ENCODE peak calls at places on chromosomes 3 and 15, in four cellular contexts. J is ovary; K is cardiac muscle cell; H is CD8-positive, alpha-beta T cell. Z is an unnamed sample. For H3K4me1 and H3K36me3, the result is how much of the 10 kb centered on the place peaks cover.

GRCh38 chr3:182909318-182910040 is 70.9 kb downstream of the DCUN1D1 start:
- DNase-seq in J (no peak), K (peak), H (no peak), Z (peak)

GRCh38 chr3:27720899-27721716 is 1.0 kb downstream of the EOMES start:
- DNase-seq in J (no peak), K (no peak), H (no peak), Z (no peak)

GRCh38 chr15:42919308-42919707 is 1.3 kb downstream of the TTBK2 start:
- DNase-seq in J (no peak), K (peak), H (no peak), Z (no peak)

GRCh38 chr3:52256622-52257021 is 11.1 kb downstream of the PPM1M start:
- DNase-seq in J (no peak), K (no peak), H (no peak), Z (no peak)

GRCh38 chr15:75646944-75647364 is 758 bp upstream of the SNX33 start:
- DNase-seq in J (no peak), K (no peak), H (no peak), Z (no peak)

GRCh38 chr15:80207887-80208286 is 44.1 kb downstream of the CTXND1 start:
- DNase-seq in J (no peak), K (peak), H (no peak), Z (no peak)

GRCh38 chr3:81749285-81749684 is 12.2 kb downstream of the GBE1 start:
- DNase-seq in J (no peak), K (peak), H (no peak), Z (no peak)

GRCh38 chr15:33111051-33111451 is 83.5 kb downstream of the FMN1 start:
- DNase-seq in J (no peak), K (no peak), H (no peak), Z (no peak)

GRCh38 chr3:129626744-129627349 is 20.4 kb upstream of the PLXND1 start:
- DNase-seq in J (peak), K (peak), H (peak), Z (peak)

GRCh38 chr15:77144028-77144427 is 73.1 kb upstream of the TSPAN3 start:
- DNase-seq in J (no peak), K (peak), H (no peak), Z (no peak)

GRCh38 chr3:31879365-31879764 is 101.7 kb downstream of the OSBPL10 start:
- DNase-seq in J (no peak), K (no peak), H (no peak), Z (no peak)

GRCh38 chr3:16369247-16369646 is 104.2 kb downstream of the OXNAD1 start:
- DNase-seq in J (no peak), K (no peak), H (no peak), Z (no peak)

GRCh38 chr15:38695249-38696119 is 130.9 kb upstream of the RASGRP1 start:
- DNase-seq in J (no peak), K (no peak), H (no peak), Z (peak)

GRCh38 chr3:66904336-66904735 is 93.8 kb upstream of the KBTBD8 start:
- DNase-seq in J (no peak), K (no peak), H (no peak), Z (no peak)

GRCh38 chr15:41501191-41501917 is 7.7 kb downstream of the ITPKA start:
- DNase-seq in J (no peak), K (no peak), H (no peak), Z (peak)

GRCh38 chr3:53255360-53255774 is 455 bp downstream of the TKT start:
- DNase-seq in J (peak), K (peak), H (peak), Z (peak)

GRCh38 chr3:128726691-128727031 is 678 bp downstream of the RAB7A start:
- DNase-seq in J (peak), K (peak), H (peak), Z (no peak)

GRCh38 chr3:149009732-149010131 is 18.4 kb downstream of the GYG1 start:
- DNase-seq in J (no peak), K (no peak), H (peak), Z (no peak)

GRCh38 chr3:170815340-170815739 is 54.7 kb downstream of the RPL22L1 start:
- DNase-seq in J (no peak), K (no peak), H (no peak), Z (no peak)

GRCh38 chr3:143277531-143277930 is 158.0 kb downstream of the CHST2 start:
- DNase-seq in J (no peak), K (no peak), H (no peak), Z (no peak)

GRCh38 chr3:65178703-65179102 is 490.9 kb upstream of the ADAMTS9 start:
- DNase-seq in J (no peak), K (peak), H (no peak), Z (no peak)

GRCh38 chr3:180980612-180981011 is 8.9 kb downstream of the DNAJC19 start:
- DNase-seq in J (no peak), K (peak), H (no peak), Z (no peak)

GRCh38 chr3:30084304-30084703 is 522.1 kb upstream of the TGFBR2 start:
- DNase-seq in J (no peak), K (no peak), H (no peak), Z (no peak)

GRCh38 chr3:152376351-152377183 is 107.8 kb downstream of the MBNL1 start:
- DNase-seq in J (no peak), K (peak), H (no peak), Z (no peak)

GRCh38 chr15:78640840-78641733 is at the start of gene CHRNB4:
- DNase-seq in J (no peak), K (peak), H (no peak), Z (peak)

GRCh38 chr3:133469140-133469731 is 69.4 kb downstream of the BFSP2 start:
- DNase-seq in J (no peak), K (peak), H (no peak), Z (no peak)

GRCh38 chr15:63085289-63085688 is 36.4 kb upstream of the LACTB start:
- DNase-seq in J (no peak), K (no peak), H (no peak), Z (no peak)

GRCh38 chr15:63084806-63085205 is 36.9 kb upstream of the LACTB start:
- DNase-seq in J (no peak), K (no peak), H (no peak), Z (no peak)

GRCh38 chr15:63086967-63087366 is 34.7 kb upstream of the LACTB start:
- DNase-seq in J (no peak), K (no peak), H (no peak), Z (no peak)

GRCh38 chr15:63088532-63089245 is 33.0 kb upstream of the LACTB start:
- DNase-seq in J (no peak), K (no peak), H (no peak), Z (no peak)

GRCh38 chr15:63086271-63086670 is 35.4 kb upstream of the LACTB start:
- DNase-seq in J (no peak), K (no peak), H (no peak), Z (no peak)
- H3K4me1 ChIP-seq in J (under half), K (under half), H (under half), Z (under half)

GRCh38 chr15:55246567-55246966 is 43.0 kb downstream of the RAB27A start:
- DNase-seq in J (no peak), K (no peak), H (no peak), Z (no peak)
- H3K36me3 ChIP-seq in J (under half), K (under half), H (under half), Z (under half)

DNA sequence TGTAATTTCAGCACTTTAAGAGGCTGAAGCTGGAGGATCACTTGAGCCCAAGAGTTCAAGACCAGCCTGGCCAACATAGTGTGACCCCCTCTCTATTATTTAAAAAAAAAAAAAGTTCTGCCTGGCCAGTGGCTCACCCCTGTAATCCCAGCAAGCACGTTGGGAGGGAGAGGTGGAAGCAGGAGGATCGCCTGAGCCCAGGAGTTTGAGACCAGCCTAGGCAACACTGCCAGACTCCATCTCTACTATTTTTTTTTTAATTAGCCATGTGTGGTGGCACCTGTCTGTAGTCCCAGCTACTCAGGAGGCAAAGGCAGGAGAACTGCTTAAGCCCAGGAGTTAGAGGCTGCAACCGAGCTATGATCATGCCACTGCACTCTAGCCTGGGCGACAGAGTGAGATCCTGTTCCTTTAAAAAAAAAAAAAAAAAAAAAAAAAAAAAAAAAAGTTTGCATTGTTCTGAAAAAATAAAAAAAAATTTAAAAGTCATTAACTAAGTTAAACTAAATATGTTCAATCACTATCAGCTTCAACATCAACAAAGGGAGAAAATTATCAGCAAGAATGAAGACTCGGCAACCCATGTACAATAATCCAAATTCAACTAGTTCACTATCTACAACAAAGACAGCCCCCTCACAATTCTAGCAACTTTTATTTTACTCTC is 1.9 kb downstream of the RAF1 start:
- DNase-seq in J (no peak), K (no peak), H (no peak), Z (peak)
- H3K4me1 ChIP-seq in J (under half), K (under half), H (under half), Z (under half)

GRCh38 chr3:153669527-153669926 is 451.7 kb upstream of the ARHGEF26 start:
- DNase-seq in J (no peak), K (no peak), H (no peak), Z (no peak)

GRCh38 chr3:153666911-153667310 is 454.3 kb upstream of the ARHGEF26 start:
- DNase-seq in J (no peak), K (no peak), H (no peak), Z (no peak)

GRCh38 chr3:153670577-153670976 is 450.6 kb upstream of the ARHGEF26 start:
- DNase-seq in J (no peak), K (no peak), H (no peak), Z (no peak)

DNA sequence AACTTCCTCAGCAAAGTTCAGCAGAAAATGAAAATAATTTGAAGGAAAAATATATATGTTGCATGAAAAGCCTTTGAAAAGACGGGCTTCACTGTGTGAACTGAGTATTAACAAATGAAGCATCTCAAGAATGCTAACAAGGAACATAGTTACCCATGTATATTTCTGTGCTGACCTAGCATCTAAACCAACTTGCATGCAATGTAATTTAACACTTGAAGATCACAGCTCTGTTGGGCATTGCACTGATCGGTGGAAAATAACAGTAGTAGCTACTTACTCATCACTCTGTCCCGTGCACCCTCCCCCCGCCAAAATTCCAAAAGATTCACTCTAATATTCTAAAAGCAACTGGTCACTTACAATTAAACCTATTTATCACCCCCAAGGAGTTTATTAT is 453.8 kb upstream of the ARHGEF26 start:
- DNase-seq in J (no peak), K (no peak), H (no peak), Z (no peak)
- H3K36me3 ChIP-seq in J (under half), K (under half), H (under half), Z (under half)

DNA sequence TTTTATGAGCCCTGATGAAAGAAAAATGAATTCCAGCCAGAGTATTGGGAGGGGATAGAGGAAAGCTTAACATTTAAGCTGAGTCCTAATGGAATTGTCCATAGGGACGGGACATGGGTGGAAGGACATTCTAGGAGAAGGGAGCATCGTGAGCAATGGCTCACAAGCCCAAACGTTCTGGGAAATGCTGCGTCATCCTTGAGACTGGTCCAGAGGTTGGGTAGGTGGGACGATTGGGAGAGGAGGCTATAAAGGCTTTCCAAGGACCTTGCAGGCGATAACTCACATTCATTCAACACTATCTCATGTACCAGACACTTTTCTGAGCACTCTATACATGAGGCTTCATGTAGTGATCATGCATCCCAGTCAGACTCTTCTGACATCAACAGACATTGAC is 237.5 kb downstream of the THSD4 start:
- DNase-seq in J (no peak), K (no peak), H (no peak), Z (no peak)
- H3K4me1 ChIP-seq in J (under half), K (under half), H (under half), Z (under half)